ENCODE peak calls at places on chromosomes 7 and 10, in four cellular contexts. F is stimulated activated CD8-positive, alpha-beta memory T cell treated with anti-CD3 and anti-CD28 coated beads, Interleukin-7, amount 100 ng/mL, for 1 hour; E is Calu3; S is activated gamma-delta T cell treated with anti-CD3 and anti-CD28 coated beads, Interleukin-2, amount 50 U/mL, for 16 hours. Z is an unnamed sample.
A peak's percentile ranks its signal among the peaks of the same experiment; 100 is the strongest.

GRCh38 chr10:32377458-32378370 is 30.8 kb upstream of the EPC1 start:
- DNase-seq in F (no peak), S (no peak), E (no peak), Z (no peak)

GRCh38 chr7:50660040-50660829 is 95.0 kb upstream of the DDC start:
- DNase-seq in S (peak; percentile 32), E (no peak), F (peak; percentile 21), Z (no peak)

GRCh38 chr10:119305860-119306513 is 98.6 kb downstream of the GRK5 start:
- DNase-seq in F (peak; percentile 72), E (peak; percentile 8), S (peak; percentile 85), Z (peak; percentile 98)

GRCh38 chr7:146956853-146957252 is 840.3 kb downstream of the CNTNAP2 start:
- DNase-seq in F (no peak), E (no peak), S (no peak), Z (no peak)

GRCh38 chr7:91149518-91149917 is 114.7 kb upstream of the FZD1 start:
- DNase-seq in E (no peak), F (no peak), S (no peak), Z (no peak)

GRCh38 chr7:96449094-96449493 is 127.2 kb upstream of the SLC25A13 start:
- DNase-seq in E (no peak), F (no peak), S (no peak), Z (no peak)

GRCh38 chr7:12715372-12716133 is 28.1 kb downstream of the ARL4A start:
- DNase-seq in F (no peak), S (no peak), E (peak; percentile 69), Z (peak; percentile 62)

GRCh38 chr7:122975341-122975740 is 20.2 kb downstream of the TAS2R16 start:
- DNase-seq in E (peak; percentile 15), F (no peak), S (no peak), Z (no peak)

GRCh38 chr7:87148332-87148955 is 3.8 kb upstream of the DMTF1 start:
- DNase-seq in F (no peak), S (no peak), E (no peak), Z (no peak)

GRCh38 chr7:90708841-90709317 is 112.8 kb downstream of the CDK14 start:
- DNase-seq in F (no peak), E (peak; percentile 32), S (no peak), Z (no peak)

GRCh38 chr7:129462445-129462844 is 28.2 kb downstream of the STRIP2 start:
- DNase-seq in F (no peak), S (no peak), E (no peak), Z (no peak)

Z was measured in GM04504.